ENCODE peak calls at places on chromosomes 11 and 22, in five cellular contexts. T, A, C, U and Q are unnamed samples.

GRCh38 chr11:2912038-2912410 is 17.2 kb downstream of the PHLDA2 start:
- DNase-seq in U (no peak), T (no peak), C (no peak), A (no peak), Q (no peak)

GRCh38 chr22:38455530-38456271 is 702 bp upstream of the KCNJ4 start:
- DNase-seq in T (no peak), C (no peak), A (peak; percentile 50), U (no peak), Q (no peak)

GRCh38 chr22:30701872-30702271 is 7.2 kb downstream of the OSBP2 start:
- DNase-seq in C (peak; percentile 28), U (no peak), T (no peak), A (no peak), Q (no peak)

GRCh38 chr11:19403196-19403895 is 162.6 kb upstream of the E2F8 start:
- DNase-seq in U (no peak), A (no peak), C (no peak), T (no peak), Q (no peak)

GRCh38 chr22:19779011-19779421 is 18.4 kb downstream of the TBX1 start:
- DNase-seq in A (no peak), T (no peak), U (no peak), C (no peak), Q (no peak)

GRCh38 chr22:49460662-49461371 is 366.9 kb downstream of the BRD1 start:
- DNase-seq in T (no peak), U (no peak), A (no peak), C (no peak), Q (no peak)

GRCh38 chr11:122271167-122271566 is 155.2 kb upstream of the BLID start:
- DNase-seq in U (no peak), T (no peak), A (no peak), C (no peak), Q (no peak)

GRCh38 chr11:132744771-132745170 is 787.5 kb downstream of the OPCML start:
- DNase-seq in U (no peak), T (no peak), C (peak; percentile 9), A (no peak), Q (no peak)

GRCh38 chr22:27011131-27011530 is 353.7 kb downstream of the MIAT start:
- DNase-seq in C (peak; percentile 18), A (no peak), T (no peak), U (no peak), Q (no peak)

GRCh38 chr11:65594991-65595920 is at the start of gene KCNK7:
- DNase-seq in T (no peak), C (no peak), A (no peak), U (no peak), Q (no peak)

GRCh38 chr11:123363556-123363955 is 66.5 kb upstream of the GRAMD1B start:
- DNase-seq in A (no peak), U (no peak), C (no peak), T (no peak), Q (no peak)

GRCh38 chr11:108199446-108200321 is 22.8 kb downstream of the NPAT start:
- DNase-seq in U (no peak), C (peak; percentile 47), T (no peak), A (no peak), Q (no peak)

GRCh38 chr11:133606122-133606521 is 73.8 kb upstream of the OPCML start:
- DNase-seq in T (no peak), C (no peak), U (no peak), A (no peak), Q (no peak)

GRCh38 chr11:68840661-68841653 is 759 bp downstream of the CPT1A start:
- DNase-seq in U (no peak), A (peak; percentile 76), C (peak; percentile 55), T (no peak), Q (no peak)

GRCh38 chr11:1229471-1230120 is 6.7 kb downstream of the MUC5B start:
- DNase-seq in A (peak; percentile 16), U (no peak), C (no peak), T (no peak), Q (no peak)

GRCh38 chr11:17387811-17388210 is 648 bp downstream of the KCNJ11 start:
- DNase-seq in U (no peak), A (no peak), C (no peak), T (no peak), Q (no peak)

GRCh38 chr11:70712471-70712870 is 314.1 kb downstream of the CTTN start:
- DNase-seq in U (no peak), C (no peak), A (no peak), T (no peak), Q (no peak)

GRCh38 chr11:65645710-65646109 is 7.8 kb downstream of the SIPA1 start:
- DNase-seq in T (no peak), A (no peak), C (peak; percentile 42), U (no peak), Q (no peak)

GRCh38 chr11:78660451-78660850 is 85.8 kb upstream of the NARS2 start:
- DNase-seq in C (no peak), A (no peak), T (no peak), U (no peak), Q (no peak)

GRCh38 chr11:75288846-75289760 is 48.5 kb downstream of the TPBGL start:
- DNase-seq in C (no peak), U (no peak), T (no peak), A (no peak), Q (no peak)

GRCh38 chr11:118939948-118940598 is 14.3 kb upstream of the BCL9L start:
- DNase-seq in U (no peak), A (no peak), C (no peak), T (no peak), Q (no peak)

GRCh38 chr22:35726933-35727332 is 9.3 kb downstream of the APOL5 start:
- DNase-seq in T (no peak), U (no peak), A (no peak), C (no peak), Q (no peak)

GRCh38 chr11:125398475-125398874 is 97.6 kb downstream of the FEZ1 start:
- DNase-seq in C (no peak), A (no peak), T (no peak), U (no peak), Q (no peak)

GRCh38 chr22:42655693-42656092 is 6.5 kb upstream of the CYB5R3 start:
- DNase-seq in T (peak; percentile 70), U (no peak), A (no peak), C (no peak), Q (no peak)

GRCh38 chr11:130894322-130895025 is 21.8 kb downstream of the SNX19 start:
- DNase-seq in T (peak; percentile 53), U (peak; percentile 19), A (peak; percentile 74), C (peak; percentile 67), Q (peak; percentile 82)

GRCh38 chr22:21739828-21740377 is 4.3 kb upstream of the YPEL1 start:
- DNase-seq in U (no peak), A (no peak), T (no peak), C (no peak), Q (no peak)

GRCh38 chr11:40924915-40925314 is 534.5 kb downstream of the LRRC4C start:
- DNase-seq in U (no peak), T (no peak), C (no peak), A (no peak), Q (no peak)

GRCh38 chr11:129408865-129409444 is 33.3 kb downstream of the BARX2 start:
- DNase-seq in T (no peak), A (no peak), C (no peak), U (no peak), Q (no peak)

GRCh38 chr11:21654091-21654490 is 538.8 kb upstream of the ANO5 start:
- DNase-seq in U (no peak), C (no peak), A (no peak), T (peak; percentile 63), Q (peak; percentile 97)

GRCh38 chr11:2599561-2600189 is 100.1 kb downstream of the KCNQ1OT1 start:
- DNase-seq in U (no peak), A (peak; percentile 18), C (no peak), T (no peak), Q (no peak)

GRCh38 chr11:859394-860131 is 16.9 kb downstream of the TSPAN4 start:
- DNase-seq in C (no peak), T (peak; percentile 73), U (no peak), A (peak; percentile 88), Q (no peak)

GRCh38 chr11:119709638-119710346 is 19.2 kb downstream of the NECTIN1 start:
- DNase-seq in U (no peak), A (no peak), C (peak; percentile 49), T (peak; percentile 83), Q (no peak)

GRCh38 chr11:121670792-121671275 is 218.1 kb upstream of the SORL1-AS1 start:
- DNase-seq in U (no peak), C (peak; percentile 55), A (no peak), T (no peak), Q (peak; percentile 84)